ENCODE peak calls at places on chromosomes 6 and 20, in nine cellular contexts. F, U, D, O, G, H, C, M and N are unnamed samples.

GRCh38 chr6:12288211-12288618 is 1.9 kb upstream of the EDN1 start:
- DNase-seq in F (no peak), U (no peak), D (peak), O (no peak), G (no peak), H (no peak), C (no peak), M (no peak), N (no peak)

GRCh38 chr6:25179051-25179778 is 100.0 kb upstream of the CARMIL1 start:
- DNase-seq in F (no peak), U (no peak), D (no peak), O (no peak), G (no peak), H (no peak), C (no peak), M (no peak), N (no peak)

GRCh38 chr20:47795214-47795667 is 10.0 kb upstream of the SULF2 start:
- DNase-seq in F (no peak), U (no peak), D (peak), O (no peak), G (no peak), H (peak), C (no peak), M (no peak), N (peak)

GRCh38 chr20:62496525-62497218 is 20.9 kb upstream of the GATA5 start:
- DNase-seq in F (no peak), U (peak), D (no peak), O (no peak), G (no peak), H (no peak), C (no peak), M (no peak), N (no peak)

GRCh38 chr6:158853072-158853871 is 34.1 kb upstream of the EZR start:
- DNase-seq in F (peak), U (no peak), D (peak), O (peak), G (no peak), H (peak), C (no peak), M (peak), N (peak)

GRCh38 chr20:63234693-63235398 is 859 bp upstream of the BIRC7 start:
- DNase-seq in F (no peak), U (peak), D (no peak), O (no peak), G (no peak), H (no peak), C (no peak), M (no peak), N (no peak)

GRCh38 chr6:113699239-113699638 is 157.9 kb upstream of the MARCKS start:
- DNase-seq in F (no peak), U (no peak), D (no peak), O (no peak), G (peak), H (no peak), C (no peak), M (no peak), N (no peak)

GRCh38 chr6:163782436-163783003 is 368.0 kb downstream of the QKI start:
- DNase-seq in F (no peak), U (no peak), D (no peak), O (no peak), G (no peak), H (no peak), C (no peak), M (no peak), N (no peak)

GRCh38 chr6:11912420-11912819 is 99.7 kb upstream of the HIVEP1 start:
- DNase-seq in F (no peak), U (no peak), D (no peak), O (no peak), G (no peak), H (no peak), C (no peak), M (no peak), N (no peak)

GRCh38 chr20:21609221-21609620 is 95.4 kb upstream of the NKX2-2 start:
- DNase-seq in F (no peak), U (no peak), D (no peak), O (no peak), G (no peak), H (no peak), C (peak), M (peak), N (no peak)

GRCh38 chr6:2791124-2792050 is 26.2 kb downstream of the WRNIP1 start:
- DNase-seq in F (no peak), U (peak), D (peak), O (no peak), G (peak), H (peak), C (peak), M (peak), N (peak)

GRCh38 chr6:28215425-28215824 is 9.7 kb upstream of the ZSCAN9 start:
- DNase-seq in F (no peak), U (no peak), D (no peak), O (no peak), G (no peak), H (no peak), C (no peak), M (no peak), N (no peak)

GRCh38 chr6:21141616-21142303 is 451.8 kb upstream of the SOX4 start:
- DNase-seq in F (no peak), U (no peak), D (no peak), O (no peak), G (no peak), H (no peak), C (no peak), M (no peak), N (no peak)

GRCh38 chr6:82362868-82363267 is 749 bp upstream of the TPBG start:
- DNase-seq in F (no peak), U (no peak), D (no peak), O (no peak), G (no peak), H (no peak), C (no peak), M (no peak), N (no peak)

GRCh38 chr20:3071610-3072529 is at the start of gene OXT:
- DNase-seq in F (peak), U (peak), D (peak), O (peak), G (no peak), H (peak), C (no peak), M (no peak), N (no peak)

GRCh38 chr6:12977851-12978250 is 261.3 kb downstream of the PHACTR1 start:
- DNase-seq in F (no peak), U (no peak), D (no peak), O (no peak), G (no peak), H (no peak), C (no peak), M (no peak), N (no peak)

GRCh38 chr6:140388141-140388802 is 1013.8 kb upstream of the CITED2 start:
- DNase-seq in F (no peak), U (no peak), D (no peak), O (no peak), G (no peak), H (no peak), C (no peak), M (no peak), N (no peak)